ENCODE peak calls at places on chromosomes 4 and X, in four cellular contexts. K, Z, Y and X are unnamed samples.

GRCh38 chrX:118347131-118347530 is 1.2 kb downstream of the WDR44 start:
- DNase-seq in K (no peak), Z (no peak), Y (no peak), X (no peak)

GRCh38 chr4:16024009-16024408 is 59.8 kb downstream of the PROM1 start:
- DNase-seq in K (no peak), Z (no peak), Y (no peak), X (no peak)

GRCh38 chr4:97142405-97142804 is 1000.9 kb downstream of the STPG2 start:
- DNase-seq in K (no peak), Z (no peak), Y (no peak), X (no peak)

GRCh38 chrX:17597836-17598434 is 139.4 kb upstream of the SCML1 start:
- DNase-seq in K (peak), Z (peak), Y (no peak), X (peak)

GRCh38 chr4:51932261-51932660 is 87.9 kb downstream of the LRRC66 start:
- DNase-seq in K (no peak), Z (no peak), Y (no peak), X (no peak)

GRCh38 chr4:10079951-10080873 is 36.4 kb downstream of the WDR1 start:
- DNase-seq in K (peak), Z (peak), Y (no peak), X (no peak)

GRCh38 chr4:141246243-141246642 is 25.5 kb downstream of the ZNF330 start:
- DNase-seq in K (no peak), Z (no peak), Y (no peak), X (no peak)

GRCh38 chr4:147860960-147861359 is 129.1 kb downstream of the ARHGAP10 start:
- DNase-seq in K (no peak), Z (no peak), Y (no peak), X (no peak)

GRCh38 chr4:41331224-41331623 is 74.5 kb downstream of the UCHL1 start:
- DNase-seq in K (no peak), Z (no peak), Y (no peak), X (no peak)

GRCh38 chrX:816411-816810 is 185.8 kb downstream of the SHOX start:
- DNase-seq in K (no peak), Z (no peak), Y (no peak), X (no peak)

GRCh38 chr4:182143822-182144620 is 99.2 kb upstream of the TENM3 start:
- DNase-seq in K (peak), Z (no peak), Y (no peak), X (peak)

GRCh38 chr4:23235613-23236390 is 543.1 kb downstream of the GBA3 start:
- DNase-seq in K (no peak), Z (no peak), Y (no peak), X (no peak)

GRCh38 chr4:71545168-71545567 is 206.3 kb downstream of the SLC4A4 start:
- DNase-seq in K (no peak), Z (no peak), Y (no peak), X (no peak)

GRCh38 chrX:72478351-72478750 is 94.3 kb downstream of the HDAC8 start:
- DNase-seq in K (no peak), Z (no peak), Y (no peak), X (no peak)

GRCh38 chr4:116952530-116953108 is 132.8 kb downstream of the TRAM1L1 start:
- DNase-seq in K (no peak), Z (no peak), Y (no peak), X (no peak)

GRCh38 chr4:75985116-75985515 is 5.6 kb downstream of the SDAD1 start:
- DNase-seq in K (no peak), Z (no peak), Y (no peak), X (no peak)
- H3K4me3 ChIP-seq in K (no peak), Z (no peak), Y (no peak), X (no peak)

GRCh38 chr4:95533254-95533653 is 15.5 kb downstream of the UNC5C start:
- DNase-seq in K (no peak), Z (no peak), Y (no peak), X (no peak)

GRCh38 chr4:95536650-95537049 is 12.1 kb downstream of the UNC5C start:
- DNase-seq in K (no peak), Z (no peak), Y (no peak), X (no peak)

GRCh38 chr4:95532305-95532704 is 16.5 kb downstream of the UNC5C start:
- DNase-seq in K (no peak), Z (no peak), Y (no peak), X (no peak)

GRCh38 chr4:95535180-95535579 is 13.6 kb downstream of the UNC5C start:
- DNase-seq in K (no peak), Z (no peak), Y (no peak), X (no peak)

GRCh38 chr4:95534032-95534431 is 14.7 kb downstream of the UNC5C start:
- DNase-seq in K (no peak), Z (no peak), Y (no peak), X (no peak)
- H3K4me3 ChIP-seq in K (no peak), Z (no peak), Y (no peak), X (no peak)

GRCh38 chr4:930827-931193 is 1.3 kb downstream of the GAK start:
- DNase-seq in K (no peak), Z (no peak), Y (no peak), X (peak)
- H3K4me3 ChIP-seq in K (peak), Z (peak), Y (peak), X (peak)

GRCh38 chr4:99219479-99219878 is 433 bp upstream of the ADH6 start:
- DNase-seq in K (no peak), Z (no peak), Y (no peak), X (no peak)

GRCh38 chr4:99219072-99219471 is at the start of gene ADH6:
- DNase-seq in K (no peak), Z (no peak), Y (no peak), X (peak)

DNA sequence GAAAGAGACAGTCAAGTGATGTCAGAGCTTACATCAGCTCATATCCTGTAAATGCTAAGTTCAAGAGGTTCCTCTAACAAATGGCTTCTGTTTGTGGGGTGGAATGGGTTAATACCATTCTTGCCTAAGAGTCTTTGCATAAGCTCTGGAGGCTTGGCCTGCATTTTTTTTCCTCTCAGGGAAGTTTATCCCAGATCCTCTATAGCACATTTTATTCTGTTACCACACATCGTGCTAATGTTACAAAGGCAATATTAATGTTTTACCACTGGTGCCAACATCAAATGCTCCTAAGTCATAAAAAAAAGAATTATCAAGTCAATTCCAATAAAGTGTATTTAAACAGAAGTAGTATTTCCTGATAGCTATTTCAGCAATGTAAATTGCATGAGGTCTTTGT is 2.9 kb upstream of the ADH6 start:
- DNase-seq in K (no peak), Z (no peak), Y (no peak), X (no peak)
- H3K4me3 ChIP-seq in K (no peak), Z (no peak), Y (no peak), X (no peak)

GRCh38 chr4:54234497-54235205 is 5.6 kb downstream of the PDGFRA start:
- DNase-seq in K (no peak), Z (no peak), Y (no peak), X (no peak)
- H3K4me3 ChIP-seq in K (peak), Z (peak), Y (peak), X (peak)

GRCh38 chr4:113607998-113608397 is 153.5 kb downstream of the CAMK2D start:
- DNase-seq in K (no peak), Z (no peak), Y (no peak), X (no peak)
- H3K4me3 ChIP-seq in K (no peak), Z (no peak), Y (no peak), X (no peak)

DNA sequence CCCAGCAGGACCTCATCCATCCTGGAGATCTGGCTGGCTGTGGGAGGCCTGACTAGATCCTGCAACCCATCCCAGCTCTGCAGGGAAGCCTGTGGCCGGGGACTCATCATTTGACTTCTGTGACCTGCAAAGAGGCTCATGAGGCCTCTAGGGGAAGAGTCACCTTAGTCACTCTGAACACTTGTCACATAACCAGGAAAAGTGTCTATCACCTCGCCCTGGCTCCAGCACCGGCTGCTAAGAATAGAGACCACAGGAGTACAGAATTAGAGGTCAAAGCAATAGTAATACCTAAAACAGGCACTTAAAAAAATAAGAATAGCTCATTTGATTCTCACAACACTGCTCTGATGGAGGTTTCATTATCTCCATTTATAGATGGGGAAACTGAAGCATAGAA is 3.8 kb upstream of the NSG1 start:
- DNase-seq in K (no peak), Z (no peak), Y (no peak), X (no peak)
- H3K4me3 ChIP-seq in K (no peak), Z (no peak), Y (no peak), X (no peak)

DNA sequence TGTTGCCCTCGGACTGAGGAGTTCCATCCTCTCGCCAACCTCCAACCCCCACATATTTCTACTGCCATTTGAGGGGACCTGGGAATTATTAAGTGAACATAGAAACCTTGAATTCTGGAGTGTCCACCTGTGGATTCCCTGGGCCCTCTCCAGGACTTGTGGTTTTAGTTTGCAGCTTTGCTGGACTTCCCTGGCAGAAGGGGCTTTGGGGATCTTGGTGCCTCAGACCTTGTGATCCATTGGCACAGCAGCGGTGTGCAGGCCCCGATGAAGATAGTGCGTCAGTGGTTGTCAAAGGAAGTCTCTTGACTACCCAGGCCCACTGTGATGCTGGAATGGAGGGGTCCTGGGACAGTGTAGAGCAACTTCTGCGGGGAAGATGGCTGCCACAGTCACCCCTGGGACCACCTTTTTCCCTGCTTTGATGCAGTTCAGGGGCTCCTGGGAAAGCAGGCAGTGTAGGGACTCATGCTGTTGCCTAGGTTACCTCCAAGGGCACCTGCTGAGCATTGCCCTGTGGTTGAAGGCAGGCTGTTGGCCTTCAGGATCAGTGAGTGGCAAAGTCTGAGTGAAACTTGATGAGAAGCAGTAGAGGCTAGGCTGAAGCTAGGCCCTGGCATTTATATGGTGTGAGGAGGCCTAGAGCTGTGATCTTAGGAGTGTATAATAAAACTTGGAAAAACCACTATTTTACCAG is 2.1 kb downstream of the SLC16A2 start:
- DNase-seq in K (no peak), Z (no peak), Y (no peak), X (no peak)
- H3K4me3 ChIP-seq in K (no peak), Z (peak), Y (peak), X (no peak)

GRCh38 chrX:115941388-115941787 is 229.2 kb upstream of the AGTR2 start:
- DNase-seq in K (no peak), Z (no peak), Y (no peak), X (no peak)
- H3K4me3 ChIP-seq in K (no peak), Z (no peak), Y (no peak), X (no peak)

GRCh38 chr4:157172011-157172410 is 48.5 kb upstream of the GRIA2 start:
- DNase-seq in K (no peak), Z (no peak), Y (no peak), X (no peak)
- H3K4me3 ChIP-seq in K (no peak), Z (no peak), Y (no peak), X (no peak)